ENCODE peak calls at places on chromosomes 13 and 19, in eight cellular contexts. I is ovary, X is transverse colon, D is esophagus muscularis mucosa, A is stomach, G is A549, M is SK-N-SH, U is HepG2. E is an unnamed sample.

GRCh38 chr19:42131149-42132029 is 857 bp downstream of the POU2F2 start:
- DNase-seq in M (no peak), G (no peak), U (no peak), X (no peak), A (no peak), D (no peak), I (no peak), E (no peak)

GRCh38 chr19:55336101-55336500 is 3.6 kb upstream of the KMT5C start:
- DNase-seq in M (no peak), G (no peak), X (no peak), U (no peak), A (no peak), D (no peak), I (no peak), E (no peak)

GRCh38 chr19:1046117-1046626 is 6.3 kb downstream of the ABCA7 start:
- DNase-seq in A (no peak), X (no peak), M (no peak), I (no peak), D (no peak), G (no peak), U (peak; percentile 60), E (no peak)

GRCh38 chr13:66950666-66951065 is 279.5 kb downstream of the PCDH9 start:
- DNase-seq in X (no peak), A (no peak), D (no peak), M (peak; percentile 12), I (no peak), U (no peak), G (no peak), E (no peak)

GRCh38 chr19:49387936-49388372 is at the start of gene KASH5:
- DNase-seq in A (peak; percentile 83), X (peak; percentile 78), D (no peak), I (peak; percentile 77), G (peak; percentile 91), M (peak; percentile 87), U (no peak), E (peak; percentile 61)

GRCh38 chr13:32581177-32581786 is 5.0 kb upstream of the PDS5B start:
- DNase-seq in U (peak; percentile 14), D (no peak), X (no peak), A (no peak), I (no peak), G (no peak), M (no peak), E (no peak)

GRCh38 chr13:30373727-30374126 is 48.6 kb upstream of the UBE2L5 start:
- DNase-seq in A (no peak), D (no peak), M (no peak), G (no peak), I (no peak), X (peak; percentile 66), U (no peak), E (no peak)

GRCh38 chr13:74187564-74187963 is 53.4 kb upstream of the KLF12 start:
- DNase-seq in X (no peak), M (no peak), I (no peak), A (no peak), D (no peak), G (peak; percentile 79), U (peak; percentile 57), E (no peak)

GRCh38 chr19:15508035-15508710 is at the start of gene CYP4F22:
- DNase-seq in A (no peak), U (no peak), X (no peak), M (no peak), G (no peak), D (no peak), I (no peak), E (no peak)

GRCh38 chr19:33283578-33283977 is 18.8 kb downstream of the CEBPA start:
- DNase-seq in M (no peak), G (no peak), I (no peak), X (no peak), U (no peak), A (no peak), D (no peak), E (no peak)

GRCh38 chr13:49781791-49782190 is 10.7 kb downstream of the KPNA3 start:
- DNase-seq in M (no peak), G (no peak), X (no peak), D (no peak), U (no peak), I (no peak), A (no peak), E (no peak)

GRCh38 chr13:44307844-44308243 is 65.8 kb upstream of the SERP2 start:
- DNase-seq in I (no peak), G (no peak), U (no peak), X (no peak), D (no peak), A (peak; percentile 34), M (no peak), E (no peak)

GRCh38 chr13:39353988-39354387 is 249.0 kb downstream of the LHFPL6 start:
- DNase-seq in D (no peak), M (no peak), A (no peak), I (no peak), U (no peak), X (no peak), G (no peak), E (no peak)

GRCh38 chr13:100266026-100266425 is 177.1 kb downstream of the PCCA start:
- DNase-seq in X (no peak), U (no peak), I (no peak), M (no peak), G (no peak), A (no peak), D (no peak), E (no peak)

GRCh38 chr19:6238643-6239281 is 41.0 kb downstream of the MLLT1 start:
- DNase-seq in X (no peak), D (no peak), U (no peak), I (peak; percentile 81), M (no peak), G (no peak), A (peak; percentile 73), E (no peak)

GRCh38 chr19:456547-457110 is 4.2 kb downstream of the SHC2 start:
- DNase-seq in D (no peak), A (no peak), U (no peak), G (no peak), X (no peak), M (no peak), I (no peak), E (no peak)

GRCh38 chr13:76885203-76886004 is 801 bp downstream of the KCTD12 start:
- DNase-seq in A (peak; percentile 73), U (no peak), G (peak; percentile 66), D (no peak), M (peak; percentile 81), I (peak; percentile 81), X (peak; percentile 70), E (peak; percentile 68)

GRCh38 chr19:43639507-43640423 is at the start of gene CADM4:
- DNase-seq in D (no peak), I (peak; percentile 50), G (no peak), M (peak; percentile 93), X (peak; percentile 44), U (no peak), A (peak; percentile 43), E (no peak)

GRCh38 chr13:109715902-109716301 is 70.5 kb downstream of the IRS2 start:
- DNase-seq in X (no peak), M (no peak), G (peak; percentile 43), A (no peak), I (no peak), D (peak; percentile 80), U (no peak), E (peak; percentile 26)

GRCh38 chr19:57934820-57935665 is at the start of gene ZNF418:
- DNase-seq in M (no peak), D (no peak), I (peak; percentile 67), U (no peak), A (peak; percentile 54), G (peak; percentile 89), X (peak; percentile 24), E (no peak)

GRCh38 chr19:33691736-33692135 is 70.0 kb downstream of the CHST8 start:
- DNase-seq in D (no peak), A (no peak), G (no peak), I (no peak), X (no peak), M (no peak), U (no peak), E (no peak)

GRCh38 chr13:39784347-39784746 is 128.9 kb downstream of the COG6 start:
- DNase-seq in D (no peak), M (no peak), U (no peak), G (no peak), A (no peak), X (no peak), I (no peak), E (no peak)

GRCh38 chr13:106471957-106472543 is 63.4 kb downstream of the EFNB2 start:
- DNase-seq in A (peak; percentile 68), D (no peak), U (peak; percentile 1), I (peak; percentile 50), G (peak; percentile 59), X (peak; percentile 73), M (peak; percentile 24), E (no peak)

GRCh38 chr19:50420808-50421207 is 2.1 kb downstream of the SPIB start:
- DNase-seq in D (no peak), I (no peak), G (no peak), A (no peak), X (no peak), U (no peak), M (no peak), E (no peak)

GRCh38 chr19:50425581-50425980 is 6.8 kb downstream of the SPIB start:
- DNase-seq in U (no peak), A (no peak), D (no peak), X (no peak), G (no peak), I (no peak), M (no peak), E (no peak)

GRCh38 chr19:50422397-50423278 is 3.9 kb downstream of the SPIB start:
- DNase-seq in A (no peak), X (no peak), G (no peak), I (no peak), M (no peak), U (no peak), D (no peak), E (no peak)

GRCh38 chr19:50420127-50420526 is 1.4 kb downstream of the SPIB start:
- DNase-seq in D (no peak), M (no peak), A (no peak), X (no peak), G (no peak), U (no peak), I (no peak), E (no peak)

GRCh38 chr19:50423279-50424113 is 4.8 kb downstream of the SPIB start:
- DNase-seq in X (no peak), U (no peak), M (no peak), A (no peak), G (no peak), D (no peak), I (no peak), E (no peak)
- TF ChIP-seq CTCF in X (no peak), U (no peak), M (no peak), A (no peak), G (no peak), D (no peak), I (no peak), E (no peak)

GRCh38 chr13:75326173-75327131 is 155.5 kb downstream of the TBC1D4 start:
- DNase-seq in A (no peak), U (no peak), D (no peak), I (peak; percentile 52), X (no peak), G (no peak), M (peak; percentile 36), E (no peak)
- H3K4me3 ChIP-seq in A (peak overlapping the region; percentile 2), U (no peak overlapping the region), D (peak overlapping the region; percentile 25), I (no peak overlapping the region), X (peak overlapping the region; percentile 17), G (no peak overlapping the region), M (no peak overlapping the region), E (no peak overlapping the region)

GRCh38 chr19:52542984-52543664 is 15.7 kb downstream of the ZNF808 start:
- DNase-seq in M (no peak), D (no peak), U (no peak), X (no peak), I (no peak), A (no peak), G (no peak), E (no peak)
- TF ChIP-seq EP300 in M (no peak), D (no peak), U (no peak), X (no peak), I (no peak), A (no peak), G (no peak), E (no peak)

GRCh38 chr13:112809332-112810310 is 119.8 kb downstream of the ATP11A start:
- DNase-seq in M (no peak), X (no peak), I (no peak), G (no peak), U (no peak), A (no peak), D (no peak), E (no peak)
- TF ChIP-seq CTCF in M (no peak), X (no peak), I (no peak), G (no peak), U (no peak), A (no peak), D (no peak), E (no peak)

E was measured in tibial nerve.